ENCODE peak calls at places on chromosomes 3 and 15, in five cellular contexts. C, A, H, Y and T are unnamed samples.

GRCh38 chr3:43418601-43419272 is 132.4 kb downstream of the SNRK start:
- DNase-seq in C (peak; percentile 67), A (peak; percentile 54), H (no peak), Y (peak; percentile 72), T (no peak)

GRCh38 chr3:69326821-69327433 is 59.0 kb downstream of the FRMD4B start:
- DNase-seq in C (peak; percentile 3), A (no peak), H (no peak), Y (no peak), T (peak; percentile 31)

GRCh38 chr15:63319065-63319464 is 41.7 kb downstream of the APH1B start:
- DNase-seq in C (no peak), A (no peak), H (no peak), Y (no peak), T (no peak)

GRCh38 chr3:1824359-1824758 is 274.3 kb upstream of the CNTN4 start:
- DNase-seq in C (no peak), A (no peak), H (no peak), Y (no peak), T (no peak)

GRCh38 chr3:39088889-39089288 is 18.5 kb downstream of the GORASP1 start:
- DNase-seq in C (peak; percentile 18), A (no peak), H (no peak), Y (peak; percentile 5), T (peak; percentile 57)

GRCh38 chr3:120506828-120507774 is 56.3 kb upstream of the FSTL1 start:
- DNase-seq in C (peak; percentile 87), A (peak; percentile 26), H (peak; percentile 52), Y (peak; percentile 53), T (peak; percentile 73)

GRCh38 chr15:100890059-100890720 is 10.6 kb downstream of the ALDH1A3 start:
- DNase-seq in C (no peak), A (no peak), H (no peak), Y (no peak), T (no peak)

GRCh38 chr15:82532991-82533481 is 7.2 kb downstream of the RPS17 start:
- DNase-seq in C (no peak), A (peak; percentile 13), H (no peak), Y (no peak), T (no peak)

GRCh38 chr3:42891042-42891441 is 14.9 kb upstream of the ZNF662 start:
- DNase-seq in C (no peak), A (no peak), H (no peak), Y (peak; percentile 10), T (no peak)

GRCh38 chr3:75224419-75224818 is 439.7 kb upstream of the FRG2C start:
- DNase-seq in C (peak; percentile 0), A (no peak), H (no peak), Y (peak; percentile 2), T (no peak)

GRCh38 chr15:61216519-61216918 is 12.6 kb downstream of the RORA start:
- DNase-seq in C (no peak), A (no peak), H (peak; percentile 28), Y (no peak), T (no peak)

GRCh38 chr15:35743320-35743719 is 197.4 kb upstream of the DPH6 start:
- DNase-seq in C (no peak), A (no peak), H (no peak), Y (peak; percentile 35), T (no peak)

GRCh38 chr3:133457465-133458067 is 57.7 kb downstream of the BFSP2 start:
- DNase-seq in C (peak; percentile 30), A (no peak), H (no peak), Y (no peak), T (no peak)

GRCh38 chr15:85580914-85581313 is 200.5 kb downstream of the AKAP13 start:
- DNase-seq in C (peak; percentile 11), A (peak; percentile 43), H (no peak), Y (no peak), T (peak; percentile 37)

GRCh38 chr3:169966951-169967915 is 626 bp downstream of the SEC62 start:
- DNase-seq in C (peak; percentile 67), A (no peak), H (peak; percentile 65), Y (peak; percentile 57), T (peak; percentile 66)

GRCh38 chr3:54073386-54073785 is 49.0 kb upstream of the CACNA2D3 start:
- DNase-seq in C (no peak), A (no peak), H (no peak), Y (no peak), T (no peak)

GRCh38 chr3:69962053-69962452 is 37.5 kb upstream of the SAMMSON start:
- DNase-seq in C (no peak), A (no peak), H (no peak), Y (no peak), T (no peak)

GRCh38 chr15:51969728-51970127 is 1.9 kb downstream of the LEO1 start:
- DNase-seq in C (no peak), A (no peak), H (no peak), Y (peak; percentile 25), T (no peak)

GRCh38 chr15:56454841-56455240 is 10.1 kb downstream of the MNS1 start:
- DNase-seq in C (no peak), A (no peak), H (no peak), Y (no peak), T (no peak)

GRCh38 chr3:196220587-196220986 is 4.3 kb downstream of the SLC51A start:
- DNase-seq in C (no peak), A (no peak), H (no peak), Y (no peak), T (no peak)

GRCh38 chr3:14461748-14462324 is 59.4 kb downstream of the SLC6A6 start:
- DNase-seq in C (peak; percentile 69), A (no peak), H (peak; percentile 72), Y (peak; percentile 72), T (peak; percentile 85)

GRCh38 chr15:71334874-71335273 is 219.6 kb downstream of the THSD4 start:
- DNase-seq in C (peak; percentile 79), A (no peak), H (no peak), Y (peak; percentile 39), T (peak; percentile 25)

GRCh38 chr3:11671648-11672100 is 28.0 kb upstream of the VGLL4 start:
- DNase-seq in C (peak; percentile 61), A (no peak), H (no peak), Y (peak; percentile 72), T (peak; percentile 50)

GRCh38 chr3:177490626-177491025 is 293.3 kb upstream of the TBL1XR1 start:
- DNase-seq in C (no peak), A (no peak), H (no peak), Y (no peak), T (no peak)

GRCh38 chr3:177578488-177578887 is 381.2 kb upstream of the TBL1XR1 start:
- DNase-seq in C (no peak), A (no peak), H (no peak), Y (no peak), T (no peak)

GRCh38 chr3:57952208-57952631 is 56.0 kb upstream of the FLNB start:
- DNase-seq in C (peak; percentile 88), A (no peak), H (peak; percentile 79), Y (peak; percentile 99), T (peak; percentile 93)

GRCh38 chr15:52391074-52391473 is 95.5 kb upstream of the MYO5C start:
- DNase-seq in C (no peak), A (no peak), H (no peak), Y (no peak), T (no peak)

GRCh38 chr3:150083653-150084037 is 113.0 kb upstream of the PFN2 start:
- DNase-seq in C (peak; percentile 69), A (no peak), H (peak; percentile 48), Y (peak; percentile 79), T (no peak)

GRCh38 chr15:38554354-38554753 is 10.3 kb downstream of the RASGRP1 start:
- DNase-seq in C (no peak), A (no peak), H (no peak), Y (peak; percentile 71), T (peak; percentile 45)

GRCh38 chr3:141176775-141177174 is 54.9 kb upstream of the PXYLP1 start:
- DNase-seq in C (no peak), A (no peak), H (no peak), Y (no peak), T (no peak)

GRCh38 chr3:26721047-26721446 is 98.5 kb downstream of the LRRC3B start:
- DNase-seq in C (no peak), A (no peak), H (no peak), Y (no peak), T (no peak)

GRCh38 chr3:44920081-44920480 is 45.7 kb downstream of the TGM4 start:
- DNase-seq in C (no peak), A (no peak), H (no peak), Y (no peak), T (no peak)

GRCh38 chr15:60087561-60087960 is 83.5 kb downstream of the FOXB1 start:
- DNase-seq in C (no peak), A (no peak), H (no peak), Y (peak; percentile 49), T (no peak)

GRCh38 chr3:59850352-59850870 is 800.6 kb upstream of the CFAP20DC start:
- DNase-seq in C (no peak), A (no peak), H (no peak), Y (no peak), T (no peak)

GRCh38 chr3:147775816-147776530 is 366.8 kb downstream of the ZIC1 start:
- DNase-seq in C (peak; percentile 63), A (no peak), H (no peak), Y (peak; percentile 84), T (peak; percentile 33)

GRCh38 chr15:73936181-73936580 is 9.9 kb downstream of the LOXL1 start:
- DNase-seq in C (peak; percentile 47), A (no peak), H (peak; percentile 60), Y (peak; percentile 54), T (peak; percentile 84)

GRCh38 chr3:72597756-72598195 is 250.5 kb downstream of the SHQ1 start:
- DNase-seq in C (no peak), A (no peak), H (no peak), Y (peak; percentile 21), T (peak; percentile 35)
- H3K4me3 ChIP-seq in C (no peak overlapping the region), A (no peak overlapping the region), H (no peak overlapping the region), Y (no peak overlapping the region), T (no peak overlapping the region)

GRCh38 chr15:50186752-50187151 is 4.8 kb downstream of the SLC27A2 start:
- DNase-seq in C (no peak), A (no peak), H (no peak), Y (no peak), T (no peak)
- TF ChIP-seq CTCF in C (no peak), A (no peak), H (no peak), Y (no peak), T (no peak)

DNA sequence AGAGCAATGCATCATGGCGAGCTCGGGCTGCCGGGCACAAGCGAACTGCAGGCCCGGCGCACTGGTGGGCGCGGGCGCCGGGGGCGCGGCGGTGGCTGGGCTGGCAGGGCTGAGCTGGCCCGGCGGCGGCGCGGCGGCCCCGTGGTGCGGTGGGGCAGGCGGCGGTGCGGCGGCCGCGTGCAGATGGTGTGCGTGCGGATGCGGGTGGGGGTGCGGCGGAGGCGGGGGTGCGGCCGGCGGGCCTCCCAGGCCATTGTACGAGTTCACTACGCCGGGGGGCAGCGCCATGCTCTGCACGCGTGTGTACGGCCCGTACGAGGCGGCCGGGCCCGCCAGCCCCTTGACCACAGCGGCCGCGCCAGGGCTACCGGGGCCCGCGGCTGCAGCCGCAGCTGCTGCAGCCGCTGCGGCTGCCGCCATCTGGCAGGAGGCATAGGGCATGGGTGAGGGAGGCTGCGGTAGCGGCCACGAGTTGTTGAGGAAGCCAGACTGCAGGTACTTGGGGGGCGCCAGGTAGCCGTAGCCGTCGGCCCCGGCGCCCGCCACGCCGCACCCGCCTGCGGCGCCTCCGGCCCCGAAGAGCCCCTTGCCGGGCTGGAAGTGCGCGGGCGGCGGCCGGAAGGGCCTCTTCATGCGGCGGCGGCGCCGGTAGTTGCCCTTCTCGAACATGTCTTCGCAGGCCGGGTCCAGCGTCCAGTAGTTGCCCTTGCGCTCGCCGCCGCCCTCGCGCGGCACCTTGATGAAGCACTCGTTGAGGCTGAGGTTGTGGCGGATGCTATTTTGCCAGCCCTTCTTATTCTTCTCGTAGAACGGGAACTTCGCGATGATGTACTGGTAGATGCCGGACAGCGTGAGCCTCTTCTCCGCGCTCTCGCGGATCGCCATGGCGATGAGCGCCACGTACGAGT is 1.0 kb downstream of the FOXL2 start:
- DNase-seq in C (peak; percentile 38), A (peak; percentile 64), H (peak; percentile 30), Y (peak; percentile 23), T (peak; percentile 46)
- H3K4me3 ChIP-seq in C (peak overlapping the region; percentile 28), A (peak overlapping the region; percentile 6), H (no peak overlapping the region), Y (peak overlapping the region; percentile 44), T (peak overlapping the region; percentile 50)

GRCh38 chr3:24583004-24583403 is 88.4 kb upstream of the THRB start:
- DNase-seq in C (peak; percentile 52), A (peak; percentile 14), H (no peak), Y (no peak), T (peak; percentile 52)
- TF ChIP-seq CTCF in C (peak; percentile 46), A (no peak), H (peak; percentile 35), Y (peak; percentile 10), T (peak; percentile 65)